ENCODE peak calls at places on chromosomes 7 and 10, in seven cellular contexts. One of them, this sample, is unnamed.
A peak's percentile ranks its signal among the peaks of the same experiment; 100 is the strongest.

GRCh38 chr10:91126471-91126870 is 94.0 kb upstream of the PCGF5 start:
- DNase-seq in psoas muscle: no peak
- DNase-seq in upper lobe of left lung: no peak
- DNase-seq in kidney epithelial cell: no peak
- DNase-seq in Peyer's patch: no peak
- DNase-seq in AG09309: no peak
- DNase-seq in HFFc6: no peak
- DNase-seq in this sample: no peak

GRCh38 chr7:134899729-134900128 is 86.6 kb upstream of the AGBL3 start:
- DNase-seq in psoas muscle: no peak
- DNase-seq in upper lobe of left lung: no peak
- DNase-seq in kidney epithelial cell: peak; percentile 47
- DNase-seq in Peyer's patch: no peak
- DNase-seq in AG09309: no peak
- DNase-seq in HFFc6: no peak
- DNase-seq in this sample: no peak

GRCh38 chr10:129946868-129947267 is 17.2 kb downstream of the EBF3 start:
- DNase-seq in psoas muscle: no peak
- DNase-seq in upper lobe of left lung: no peak
- DNase-seq in kidney epithelial cell: no peak
- DNase-seq in Peyer's patch: no peak
- DNase-seq in AG09309: no peak
- DNase-seq in HFFc6: no peak
- DNase-seq in this sample: no peak

GRCh38 chr7:20095862-20096261 is 121.3 kb downstream of the MACC1 start:
- DNase-seq in psoas muscle: no peak
- DNase-seq in upper lobe of left lung: no peak
- DNase-seq in kidney epithelial cell: no peak
- DNase-seq in Peyer's patch: no peak
- DNase-seq in AG09309: no peak
- DNase-seq in HFFc6: no peak
- DNase-seq in this sample: no peak

GRCh38 chr7:158329686-158330085 is 257.9 kb downstream of the PTPRN2 start:
- DNase-seq in psoas muscle: no peak
- DNase-seq in upper lobe of left lung: no peak
- DNase-seq in kidney epithelial cell: no peak
- DNase-seq in Peyer's patch: no peak
- DNase-seq in AG09309: no peak
- DNase-seq in HFFc6: no peak
- DNase-seq in this sample: no peak

GRCh38 chr10:29600821-29601220 is 34.0 kb downstream of the SVIL start:
- DNase-seq in psoas muscle: no peak
- DNase-seq in upper lobe of left lung: no peak
- DNase-seq in kidney epithelial cell: no peak
- DNase-seq in Peyer's patch: no peak
- DNase-seq in AG09309: no peak
- DNase-seq in HFFc6: no peak
- DNase-seq in this sample: peak; percentile 0

GRCh38 chr10:98388086-98388655 is 26.8 kb downstream of the PYROXD2 start:
- DNase-seq in psoas muscle: no peak
- DNase-seq in upper lobe of left lung: no peak
- DNase-seq in kidney epithelial cell: no peak
- DNase-seq in Peyer's patch: no peak
- DNase-seq in AG09309: no peak
- DNase-seq in HFFc6: no peak
- DNase-seq in this sample: no peak

GRCh38 chr7:69880848-69881247 is 282.6 kb downstream of the AUTS2 start:
- DNase-seq in psoas muscle: no peak
- DNase-seq in upper lobe of left lung: no peak
- DNase-seq in kidney epithelial cell: no peak
- DNase-seq in Peyer's patch: no peak
- DNase-seq in AG09309: no peak
- DNase-seq in HFFc6: no peak
- DNase-seq in this sample: no peak

GRCh38 chr7:70776627-70777101 is 355.3 kb upstream of the GALNT17 start:
- DNase-seq in psoas muscle: no peak
- DNase-seq in upper lobe of left lung: no peak
- DNase-seq in kidney epithelial cell: no peak
- DNase-seq in Peyer's patch: no peak
- DNase-seq in AG09309: no peak
- DNase-seq in HFFc6: no peak
- DNase-seq in this sample: no peak

GRCh38 chr7:109376576-109376975 is 806.9 kb downstream of the DNAJB9 start:
- DNase-seq in psoas muscle: no peak
- DNase-seq in upper lobe of left lung: no peak
- DNase-seq in kidney epithelial cell: no peak
- DNase-seq in Peyer's patch: no peak
- DNase-seq in AG09309: no peak
- DNase-seq in HFFc6: no peak
- DNase-seq in this sample: no peak

GRCh38 chr10:101903827-101904520 is 60.4 kb upstream of the KCNIP2 start:
- DNase-seq in psoas muscle: no peak
- DNase-seq in upper lobe of left lung: peak; percentile 23
- DNase-seq in kidney epithelial cell: no peak
- DNase-seq in Peyer's patch: no peak
- DNase-seq in AG09309: no peak
- DNase-seq in HFFc6: no peak
- DNase-seq in this sample: no peak

GRCh38 chr7:115782716-115783460 is 247.7 kb downstream of the TFEC start:
- DNase-seq in psoas muscle: no peak
- DNase-seq in upper lobe of left lung: no peak
- DNase-seq in kidney epithelial cell: no peak
- DNase-seq in Peyer's patch: no peak
- DNase-seq in AG09309: peak; percentile 1
- DNase-seq in HFFc6: no peak
- DNase-seq in this sample: no peak

GRCh38 chr7:99312316-99313203 is 13.1 kb upstream of the ARPC1A start:
- DNase-seq in psoas muscle: peak; percentile 77
- DNase-seq in upper lobe of left lung: peak; percentile 64
- DNase-seq in kidney epithelial cell: no peak
- DNase-seq in Peyer's patch: peak; percentile 72
- DNase-seq in AG09309: no peak
- DNase-seq in HFFc6: peak; percentile 51
- DNase-seq in this sample: no peak

GRCh38 chr10:36446873-36447272 is 678.5 kb upstream of the ANKRD30A start:
- DNase-seq in psoas muscle: no peak
- DNase-seq in upper lobe of left lung: no peak
- DNase-seq in kidney epithelial cell: no peak
- DNase-seq in Peyer's patch: no peak
- DNase-seq in AG09309: no peak
- DNase-seq in HFFc6: no peak
- DNase-seq in this sample: no peak

GRCh38 chr7:116952640-116953371 is 495 bp upstream of the ST7 start:
- DNase-seq in psoas muscle: no peak
- DNase-seq in upper lobe of left lung: peak; percentile 81
- DNase-seq in kidney epithelial cell: no peak
- DNase-seq in Peyer's patch: no peak
- DNase-seq in AG09309: no peak
- DNase-seq in HFFc6: peak; percentile 38
- DNase-seq in this sample: peak; percentile 72

GRCh38 chr7:27686315-27686714 is 23.6 kb upstream of the HIBADH start:
- DNase-seq in psoas muscle: no peak
- DNase-seq in upper lobe of left lung: no peak
- DNase-seq in kidney epithelial cell: no peak
- DNase-seq in Peyer's patch: no peak
- DNase-seq in AG09309: peak; percentile 31
- DNase-seq in HFFc6: no peak
- DNase-seq in this sample: no peak

GRCh38 chr7:44225566-44226395 is 25.0 kb downstream of the YKT6 start:
- DNase-seq in psoas muscle: peak; percentile 69
- DNase-seq in upper lobe of left lung: no peak
- DNase-seq in kidney epithelial cell: no peak
- DNase-seq in Peyer's patch: no peak
- DNase-seq in AG09309: no peak
- DNase-seq in HFFc6: no peak
- DNase-seq in this sample: no peak

GRCh38 chr10:91378061-91378460 is 32.1 kb upstream of the HECTD2 start:
- DNase-seq in psoas muscle: no peak
- DNase-seq in upper lobe of left lung: no peak
- DNase-seq in kidney epithelial cell: no peak
- DNase-seq in Peyer's patch: no peak
- DNase-seq in AG09309: no peak
- DNase-seq in HFFc6: no peak
- DNase-seq in this sample: no peak

DNA sequence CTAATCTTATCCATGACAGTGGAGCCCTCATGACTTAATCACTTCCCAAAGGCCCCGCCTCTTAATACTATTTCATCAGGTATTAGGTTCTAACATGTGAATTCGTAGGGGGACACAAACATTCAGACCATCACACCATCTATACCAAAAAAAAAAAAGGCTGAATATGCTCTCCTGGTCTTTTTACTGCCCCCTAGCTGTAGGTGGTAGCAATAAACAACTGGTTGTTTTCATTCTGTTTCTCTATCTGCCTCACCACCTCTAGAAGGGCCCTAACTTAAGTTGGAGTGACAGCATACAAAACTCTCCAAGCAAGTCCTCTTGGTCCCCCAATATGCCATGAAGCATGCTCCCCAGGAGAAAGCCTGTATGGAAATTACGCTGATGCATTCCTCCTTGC is 94.1 kb downstream of the GRM8 start:
- DNase-seq in psoas muscle: no peak
- DNase-seq in upper lobe of left lung: no peak
- DNase-seq in kidney epithelial cell: no peak
- DNase-seq in Peyer's patch: no peak
- DNase-seq in AG09309: no peak
- DNase-seq in HFFc6: no peak
- DNase-seq in this sample: no peak
- TF ChIP-seq CTCF in psoas muscle: no peak
- TF ChIP-seq CTCF in upper lobe of left lung: no peak
- TF ChIP-seq CTCF in kidney epithelial cell: peak; percentile 30
- TF ChIP-seq CTCF in Peyer's patch: no peak
- TF ChIP-seq CTCF in AG09309: no peak
- TF ChIP-seq CTCF in HFFc6: peak; percentile 23
- TF ChIP-seq CTCF in this sample: peak; percentile 58

DNA sequence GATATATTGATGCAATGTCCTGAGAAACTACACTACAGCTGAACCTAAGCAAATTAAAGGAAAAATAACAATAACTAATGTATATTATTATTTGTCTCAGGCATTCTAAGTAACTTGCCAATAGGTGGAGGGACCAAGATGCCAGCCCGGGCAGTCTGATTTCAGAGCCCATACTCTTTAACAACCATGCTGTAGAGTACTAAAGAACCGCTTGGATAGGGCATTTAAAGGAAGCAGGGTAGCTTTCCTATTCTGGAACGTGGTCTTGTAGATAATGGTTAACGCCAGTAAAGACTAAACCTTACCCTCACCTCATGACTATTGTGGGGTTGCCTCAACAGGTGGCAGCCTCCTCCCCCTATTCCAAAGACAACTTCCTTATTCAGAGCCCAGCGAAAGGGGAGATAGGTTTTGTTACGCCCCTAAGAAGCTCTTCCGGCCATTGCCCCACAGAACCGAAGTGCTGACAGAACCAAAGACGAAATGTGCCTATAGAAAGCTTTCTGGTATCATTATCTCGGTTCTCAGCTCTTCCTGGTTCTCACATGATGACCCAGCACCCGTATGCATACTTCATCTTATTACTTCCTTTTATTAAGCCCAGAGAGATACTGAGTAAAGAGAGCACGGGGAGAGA is 707 bp upstream of the C1GALT1 start:
- DNase-seq in psoas muscle: peak; percentile 46
- DNase-seq in upper lobe of left lung: peak; percentile 64
- DNase-seq in kidney epithelial cell: no peak
- DNase-seq in Peyer's patch: peak; percentile 54
- DNase-seq in AG09309: no peak
- DNase-seq in HFFc6: no peak
- DNase-seq in this sample: no peak
- TF ChIP-seq CTCF in psoas muscle: no peak
- TF ChIP-seq CTCF in upper lobe of left lung: no peak
- TF ChIP-seq CTCF in kidney epithelial cell: peak; percentile 12
- TF ChIP-seq CTCF in Peyer's patch: no peak
- TF ChIP-seq CTCF in AG09309: no peak
- TF ChIP-seq CTCF in HFFc6: no peak
- TF ChIP-seq CTCF in this sample: no peak

DNA sequence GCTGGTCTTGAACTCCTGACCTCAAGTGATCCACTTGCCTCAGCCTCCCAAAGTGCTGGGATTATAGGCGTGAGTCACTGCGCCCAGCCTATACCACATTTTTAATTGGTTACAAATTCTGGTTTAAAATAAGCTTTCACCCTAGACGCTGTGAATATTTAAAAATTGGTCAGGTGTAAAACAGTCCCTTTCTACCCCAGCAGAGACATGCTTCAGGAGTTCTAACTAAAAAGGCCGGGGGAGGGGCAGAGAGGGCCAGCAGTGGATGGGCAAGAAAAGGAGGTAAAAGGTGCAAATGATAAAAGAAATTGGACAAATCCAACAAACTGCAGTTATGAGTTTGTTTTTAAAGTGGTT is 70.0 kb downstream of the WAPL start:
- DNase-seq in psoas muscle: no peak
- DNase-seq in upper lobe of left lung: no peak
- DNase-seq in kidney epithelial cell: peak; percentile 56
- DNase-seq in Peyer's patch: no peak
- DNase-seq in AG09309: no peak
- DNase-seq in HFFc6: no peak
- DNase-seq in this sample: no peak
- TF ChIP-seq CTCF in psoas muscle: no peak
- TF ChIP-seq CTCF in upper lobe of left lung: no peak
- TF ChIP-seq CTCF in kidney epithelial cell: no peak
- TF ChIP-seq CTCF in Peyer's patch: no peak
- TF ChIP-seq CTCF in AG09309: no peak
- TF ChIP-seq CTCF in HFFc6: no peak
- TF ChIP-seq CTCF in this sample: no peak

GRCh38 chr7:6234384-6234783 is 38.0 kb downstream of the CYTH3 start:
- DNase-seq in psoas muscle: no peak
- DNase-seq in upper lobe of left lung: no peak
- DNase-seq in kidney epithelial cell: no peak
- DNase-seq in Peyer's patch: no peak
- DNase-seq in AG09309: no peak
- DNase-seq in HFFc6: no peak
- DNase-seq in this sample: no peak

GRCh38 chr7:6235029-6235627 is 37.3 kb downstream of the CYTH3 start:
- DNase-seq in psoas muscle: peak; percentile 61
- DNase-seq in upper lobe of left lung: no peak
- DNase-seq in kidney epithelial cell: no peak
- DNase-seq in Peyer's patch: no peak
- DNase-seq in AG09309: no peak
- DNase-seq in HFFc6: no peak
- DNase-seq in this sample: no peak

GRCh38 chr7:6237002-6237401 is 35.4 kb downstream of the CYTH3 start:
- DNase-seq in psoas muscle: no peak
- DNase-seq in upper lobe of left lung: no peak
- DNase-seq in kidney epithelial cell: no peak
- DNase-seq in Peyer's patch: no peak
- DNase-seq in AG09309: no peak
- DNase-seq in HFFc6: no peak
- DNase-seq in this sample: no peak

GRCh38 chr7:6238309-6238925 is 34.0 kb downstream of the CYTH3 start:
- DNase-seq in psoas muscle: no peak
- DNase-seq in upper lobe of left lung: no peak
- DNase-seq in kidney epithelial cell: no peak
- DNase-seq in Peyer's patch: no peak
- DNase-seq in AG09309: no peak
- DNase-seq in HFFc6: no peak
- DNase-seq in this sample: no peak

DNA sequence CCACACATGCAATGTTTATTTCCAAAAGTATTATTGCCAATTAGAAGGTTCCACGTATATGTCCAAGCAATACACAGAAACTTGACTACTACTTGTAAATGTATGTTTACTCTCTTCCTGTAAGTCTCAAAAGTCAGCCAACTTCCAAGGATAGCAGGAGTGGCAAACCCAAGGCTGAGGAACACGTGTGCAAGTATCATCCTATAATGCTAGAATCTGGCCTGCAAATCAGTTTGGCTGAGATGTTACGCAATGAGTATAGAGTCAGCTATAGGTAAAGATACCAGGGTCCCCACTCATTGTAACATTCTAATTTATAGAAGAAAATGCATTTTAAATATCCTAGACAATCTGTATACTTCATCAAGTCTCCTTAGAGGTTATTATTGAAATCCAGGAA is 34.7 kb downstream of the CYTH3 start:
- DNase-seq in psoas muscle: no peak
- DNase-seq in upper lobe of left lung: no peak
- DNase-seq in kidney epithelial cell: no peak
- DNase-seq in Peyer's patch: no peak
- DNase-seq in AG09309: no peak
- DNase-seq in HFFc6: no peak
- DNase-seq in this sample: no peak
- TF ChIP-seq CTCF in psoas muscle: no peak
- TF ChIP-seq CTCF in upper lobe of left lung: no peak
- TF ChIP-seq CTCF in kidney epithelial cell: no peak
- TF ChIP-seq CTCF in Peyer's patch: no peak
- TF ChIP-seq CTCF in AG09309: no peak
- TF ChIP-seq CTCF in HFFc6: no peak
- TF ChIP-seq CTCF in this sample: no peak

This sample was measured in type B pancreatic cell.